ENCODE peak calls at places on chromosomes 6 and 20, in four cellular contexts. One of them, this sample, is unnamed.

GRCh38 chr6:43779864-43780260 is 9.9 kb downstream of the VEGFA start:
- DNase-seq in NCI-H1092 treated with DMSO at 0.1 percent for 48 hours: no peak
- DNase-seq in ovary: no peak
- DNase-seq in activated naive CD4-positive, alpha-beta T cell treated with anti-CD3 and anti-CD28 coated beads, Interleukin-2, amount 10 ng/mL, durations not matched to agents 7 days and 5 days: no peak
- DNase-seq in this sample: no peak

GRCh38 chr6:21022343-21023107 is 488.3 kb downstream of the CDKAL1 start:
- DNase-seq in NCI-H1092 treated with DMSO at 0.1 percent for 48 hours: peak
- DNase-seq in ovary: no peak
- DNase-seq in activated naive CD4-positive, alpha-beta T cell treated with anti-CD3 and anti-CD28 coated beads, Interleukin-2, amount 10 ng/mL, durations not matched to agents 7 days and 5 days: no peak
- DNase-seq in this sample: no peak

GRCh38 chr20:50304501-50304856 is 113.8 kb downstream of the CEBPB start:
- DNase-seq in NCI-H1092 treated with DMSO at 0.1 percent for 48 hours: no peak
- DNase-seq in ovary: peak
- DNase-seq in activated naive CD4-positive, alpha-beta T cell treated with anti-CD3 and anti-CD28 coated beads, Interleukin-2, amount 10 ng/mL, durations not matched to agents 7 days and 5 days: no peak
- DNase-seq in this sample: peak

GRCh38 chr20:32087117-32087516 is 22.4 kb upstream of the TM9SF4 start:
- DNase-seq in NCI-H1092 treated with DMSO at 0.1 percent for 48 hours: no peak
- DNase-seq in ovary: no peak
- DNase-seq in activated naive CD4-positive, alpha-beta T cell treated with anti-CD3 and anti-CD28 coated beads, Interleukin-2, amount 10 ng/mL, durations not matched to agents 7 days and 5 days: no peak
- DNase-seq in this sample: no peak

GRCh38 chr6:136793348-136793747 is 1.1 kb upstream of the MAP3K5 start:
- DNase-seq in NCI-H1092 treated with DMSO at 0.1 percent for 48 hours: no peak
- DNase-seq in ovary: no peak
- DNase-seq in activated naive CD4-positive, alpha-beta T cell treated with anti-CD3 and anti-CD28 coated beads, Interleukin-2, amount 10 ng/mL, durations not matched to agents 7 days and 5 days: no peak
- DNase-seq in this sample: no peak

GRCh38 chr20:30506100-30506499 is 751.4 kb upstream of the DEFB115 start:
- DNase-seq in NCI-H1092 treated with DMSO at 0.1 percent for 48 hours: no peak
- DNase-seq in ovary: no peak
- DNase-seq in activated naive CD4-positive, alpha-beta T cell treated with anti-CD3 and anti-CD28 coated beads, Interleukin-2, amount 10 ng/mL, durations not matched to agents 7 days and 5 days: no peak
- DNase-seq in this sample: no peak

GRCh38 chr6:164098857-164099534 is 684.5 kb downstream of the QKI start:
- DNase-seq in NCI-H1092 treated with DMSO at 0.1 percent for 48 hours: no peak
- DNase-seq in ovary: no peak
- DNase-seq in activated naive CD4-positive, alpha-beta T cell treated with anti-CD3 and anti-CD28 coated beads, Interleukin-2, amount 10 ng/mL, durations not matched to agents 7 days and 5 days: no peak
- DNase-seq in this sample: no peak

GRCh38 chr20:3823881-3824280 is 3.5 kb downstream of the AP5S1 start:
- DNase-seq in NCI-H1092 treated with DMSO at 0.1 percent for 48 hours: no peak
- DNase-seq in ovary: no peak
- DNase-seq in activated naive CD4-positive, alpha-beta T cell treated with anti-CD3 and anti-CD28 coated beads, Interleukin-2, amount 10 ng/mL, durations not matched to agents 7 days and 5 days: no peak
- DNase-seq in this sample: no peak

GRCh38 chr20:34528921-34529297 is 12.7 kb downstream of the DYNLRB1 start:
- DNase-seq in NCI-H1092 treated with DMSO at 0.1 percent for 48 hours: no peak
- DNase-seq in ovary: peak
- DNase-seq in activated naive CD4-positive, alpha-beta T cell treated with anti-CD3 and anti-CD28 coated beads, Interleukin-2, amount 10 ng/mL, durations not matched to agents 7 days and 5 days: no peak
- DNase-seq in this sample: no peak

GRCh38 chr6:100808638-100809275 is 72.4 kb downstream of the ASCC3 start:
- DNase-seq in NCI-H1092 treated with DMSO at 0.1 percent for 48 hours: no peak
- DNase-seq in ovary: no peak
- DNase-seq in activated naive CD4-positive, alpha-beta T cell treated with anti-CD3 and anti-CD28 coated beads, Interleukin-2, amount 10 ng/mL, durations not matched to agents 7 days and 5 days: no peak
- DNase-seq in this sample: no peak

GRCh38 chr6:158869010-158869603 is 49.9 kb upstream of the EZR start:
- DNase-seq in NCI-H1092 treated with DMSO at 0.1 percent for 48 hours: peak
- DNase-seq in ovary: no peak
- DNase-seq in activated naive CD4-positive, alpha-beta T cell treated with anti-CD3 and anti-CD28 coated beads, Interleukin-2, amount 10 ng/mL, durations not matched to agents 7 days and 5 days: no peak
- DNase-seq in this sample: no peak

GRCh38 chr6:18262812-18263560 is 1.3 kb downstream of the DEK start:
- DNase-seq in NCI-H1092 treated with DMSO at 0.1 percent for 48 hours: peak
- DNase-seq in ovary: no peak
- DNase-seq in activated naive CD4-positive, alpha-beta T cell treated with anti-CD3 and anti-CD28 coated beads, Interleukin-2, amount 10 ng/mL, durations not matched to agents 7 days and 5 days: peak
- DNase-seq in this sample: no peak

GRCh38 chr6:14612016-14612415 is 494.4 kb downstream of the CD83 start:
- DNase-seq in NCI-H1092 treated with DMSO at 0.1 percent for 48 hours: no peak
- DNase-seq in ovary: no peak
- DNase-seq in activated naive CD4-positive, alpha-beta T cell treated with anti-CD3 and anti-CD28 coated beads, Interleukin-2, amount 10 ng/mL, durations not matched to agents 7 days and 5 days: no peak
- DNase-seq in this sample: no peak

GRCh38 chr6:56772737-56773184 is 130.1 kb upstream of the DST start:
- DNase-seq in NCI-H1092 treated with DMSO at 0.1 percent for 48 hours: no peak
- DNase-seq in ovary: no peak
- DNase-seq in activated naive CD4-positive, alpha-beta T cell treated with anti-CD3 and anti-CD28 coated beads, Interleukin-2, amount 10 ng/mL, durations not matched to agents 7 days and 5 days: no peak
- DNase-seq in this sample: no peak

GRCh38 chr6:133918208-133918930 is 29.5 kb downstream of the TCF21 start:
- DNase-seq in NCI-H1092 treated with DMSO at 0.1 percent for 48 hours: no peak
- DNase-seq in ovary: no peak
- DNase-seq in activated naive CD4-positive, alpha-beta T cell treated with anti-CD3 and anti-CD28 coated beads, Interleukin-2, amount 10 ng/mL, durations not matched to agents 7 days and 5 days: no peak
- DNase-seq in this sample: no peak

GRCh38 chr6:6320901-6321300 is 439 bp upstream of the F13A1 start:
- DNase-seq in NCI-H1092 treated with DMSO at 0.1 percent for 48 hours: no peak
- DNase-seq in ovary: no peak
- DNase-seq in activated naive CD4-positive, alpha-beta T cell treated with anti-CD3 and anti-CD28 coated beads, Interleukin-2, amount 10 ng/mL, durations not matched to agents 7 days and 5 days: no peak
- DNase-seq in this sample: no peak

GRCh38 chr6:106963544-106963943 is 11.0 kb downstream of the CD24 start:
- DNase-seq in NCI-H1092 treated with DMSO at 0.1 percent for 48 hours: peak
- DNase-seq in ovary: no peak
- DNase-seq in activated naive CD4-positive, alpha-beta T cell treated with anti-CD3 and anti-CD28 coated beads, Interleukin-2, amount 10 ng/mL, durations not matched to agents 7 days and 5 days: no peak
- DNase-seq in this sample: no peak

GRCh38 chr6:42316390-42316970 is 98.8 kb upstream of the MRPS10 start:
- DNase-seq in NCI-H1092 treated with DMSO at 0.1 percent for 48 hours: no peak
- DNase-seq in ovary: no peak
- DNase-seq in activated naive CD4-positive, alpha-beta T cell treated with anti-CD3 and anti-CD28 coated beads, Interleukin-2, amount 10 ng/mL, durations not matched to agents 7 days and 5 days: no peak
- DNase-seq in this sample: peak

GRCh38 chr6:83511901-83512681 is at the start of gene PRSS35:
- DNase-seq in NCI-H1092 treated with DMSO at 0.1 percent for 48 hours: peak
- DNase-seq in ovary: peak
- DNase-seq in activated naive CD4-positive, alpha-beta T cell treated with anti-CD3 and anti-CD28 coated beads, Interleukin-2, amount 10 ng/mL, durations not matched to agents 7 days and 5 days: no peak
- DNase-seq in this sample: peak

GRCh38 chr20:1286267-1287036 is 20.4 kb downstream of the SNPH start:
- DNase-seq in NCI-H1092 treated with DMSO at 0.1 percent for 48 hours: no peak
- DNase-seq in ovary: no peak
- DNase-seq in activated naive CD4-positive, alpha-beta T cell treated with anti-CD3 and anti-CD28 coated beads, Interleukin-2, amount 10 ng/mL, durations not matched to agents 7 days and 5 days: peak
- DNase-seq in this sample: no peak

GRCh38 chr6:126267621-126268020 is 72.3 kb upstream of the CENPW start:
- DNase-seq in NCI-H1092 treated with DMSO at 0.1 percent for 48 hours: no peak
- DNase-seq in ovary: no peak
- DNase-seq in activated naive CD4-positive, alpha-beta T cell treated with anti-CD3 and anti-CD28 coated beads, Interleukin-2, amount 10 ng/mL, durations not matched to agents 7 days and 5 days: no peak
- DNase-seq in this sample: no peak

GRCh38 chr6:70299456-70299855 is 3.4 kb downstream of the COL9A1 start:
- DNase-seq in NCI-H1092 treated with DMSO at 0.1 percent for 48 hours: no peak
- DNase-seq in ovary: no peak
- DNase-seq in activated naive CD4-positive, alpha-beta T cell treated with anti-CD3 and anti-CD28 coated beads, Interleukin-2, amount 10 ng/mL, durations not matched to agents 7 days and 5 days: peak
- DNase-seq in this sample: no peak

GRCh38 chr6:42136508-42137191 is 5.8 kb downstream of the C6orf132 start:
- DNase-seq in NCI-H1092 treated with DMSO at 0.1 percent for 48 hours: no peak
- DNase-seq in ovary: no peak
- DNase-seq in activated naive CD4-positive, alpha-beta T cell treated with anti-CD3 and anti-CD28 coated beads, Interleukin-2, amount 10 ng/mL, durations not matched to agents 7 days and 5 days: no peak
- DNase-seq in this sample: no peak

GRCh38 chr6:7703148-7703680 is 22.7 kb upstream of the BMP6 start:
- DNase-seq in NCI-H1092 treated with DMSO at 0.1 percent for 48 hours: no peak
- DNase-seq in ovary: no peak
- DNase-seq in activated naive CD4-positive, alpha-beta T cell treated with anti-CD3 and anti-CD28 coated beads, Interleukin-2, amount 10 ng/mL, durations not matched to agents 7 days and 5 days: no peak
- DNase-seq in this sample: no peak

GRCh38 chr6:16737389-16737788 is 23.9 kb downstream of the ATXN1 start:
- DNase-seq in NCI-H1092 treated with DMSO at 0.1 percent for 48 hours: no peak
- DNase-seq in ovary: no peak
- DNase-seq in activated naive CD4-positive, alpha-beta T cell treated with anti-CD3 and anti-CD28 coated beads, Interleukin-2, amount 10 ng/mL, durations not matched to agents 7 days and 5 days: no peak
- DNase-seq in this sample: no peak

GRCh38 chr20:61986762-61987321 is 78.8 kb downstream of the TAF4 start:
- DNase-seq in NCI-H1092 treated with DMSO at 0.1 percent for 48 hours: no peak
- DNase-seq in ovary: no peak
- DNase-seq in activated naive CD4-positive, alpha-beta T cell treated with anti-CD3 and anti-CD28 coated beads, Interleukin-2, amount 10 ng/mL, durations not matched to agents 7 days and 5 days: no peak
- DNase-seq in this sample: no peak

GRCh38 chr6:169859978-169860703 is 108.7 kb downstream of the ERMARD start:
- DNase-seq in NCI-H1092 treated with DMSO at 0.1 percent for 48 hours: no peak
- DNase-seq in ovary: no peak
- DNase-seq in activated naive CD4-positive, alpha-beta T cell treated with anti-CD3 and anti-CD28 coated beads, Interleukin-2, amount 10 ng/mL, durations not matched to agents 7 days and 5 days: peak
- DNase-seq in this sample: no peak

GRCh38 chr6:148508401-148509151 is 165.9 kb downstream of the SASH1 start:
- DNase-seq in NCI-H1092 treated with DMSO at 0.1 percent for 48 hours: no peak
- DNase-seq in ovary: no peak
- DNase-seq in activated naive CD4-positive, alpha-beta T cell treated with anti-CD3 and anti-CD28 coated beads, Interleukin-2, amount 10 ng/mL, durations not matched to agents 7 days and 5 days: no peak
- DNase-seq in this sample: no peak

GRCh38 chr6:34601706-34602105 is 45.6 kb upstream of the SPDEF start:
- DNase-seq in NCI-H1092 treated with DMSO at 0.1 percent for 48 hours: peak
- DNase-seq in ovary: peak
- DNase-seq in activated naive CD4-positive, alpha-beta T cell treated with anti-CD3 and anti-CD28 coated beads, Interleukin-2, amount 10 ng/mL, durations not matched to agents 7 days and 5 days: no peak
- DNase-seq in this sample: no peak

GRCh38 chr20:59560588-59561227 is 43.6 kb upstream of the PHACTR3 start:
- DNase-seq in NCI-H1092 treated with DMSO at 0.1 percent for 48 hours: no peak
- DNase-seq in ovary: no peak
- DNase-seq in activated naive CD4-positive, alpha-beta T cell treated with anti-CD3 and anti-CD28 coated beads, Interleukin-2, amount 10 ng/mL, durations not matched to agents 7 days and 5 days: no peak
- DNase-seq in this sample: no peak

GRCh38 chr6:56386717-56387116 is 139.3 kb upstream of the COL21A1 start:
- DNase-seq in NCI-H1092 treated with DMSO at 0.1 percent for 48 hours: no peak
- DNase-seq in ovary: no peak
- DNase-seq in activated naive CD4-positive, alpha-beta T cell treated with anti-CD3 and anti-CD28 coated beads, Interleukin-2, amount 10 ng/mL, durations not matched to agents 7 days and 5 days: no peak
- DNase-seq in this sample: no peak

GRCh38 chr20:48850681-48851299 is 23.0 kb upstream of the PREX1 start:
- DNase-seq in NCI-H1092 treated with DMSO at 0.1 percent for 48 hours: peak
- DNase-seq in ovary: no peak
- DNase-seq in activated naive CD4-positive, alpha-beta T cell treated with anti-CD3 and anti-CD28 coated beads, Interleukin-2, amount 10 ng/mL, durations not matched to agents 7 days and 5 days: no peak
- DNase-seq in this sample: no peak

GRCh38 chr20:59939879-59940128 is 301 bp downstream of the PPP1R3D start:
- DNase-seq in NCI-H1092 treated with DMSO at 0.1 percent for 48 hours: no peak
- DNase-seq in ovary: peak
- DNase-seq in activated naive CD4-positive, alpha-beta T cell treated with anti-CD3 and anti-CD28 coated beads, Interleukin-2, amount 10 ng/mL, durations not matched to agents 7 days and 5 days: no peak
- DNase-seq in this sample: peak

GRCh38 chr6:156509496-156509895 is 267.7 kb upstream of the ARID1B start:
- DNase-seq in NCI-H1092 treated with DMSO at 0.1 percent for 48 hours: no peak
- DNase-seq in ovary: no peak
- DNase-seq in activated naive CD4-positive, alpha-beta T cell treated with anti-CD3 and anti-CD28 coated beads, Interleukin-2, amount 10 ng/mL, durations not matched to agents 7 days and 5 days: no peak
- DNase-seq in this sample: no peak

GRCh38 chr6:74925683-74926082 is 280.2 kb downstream of the COL12A1 start:
- DNase-seq in NCI-H1092 treated with DMSO at 0.1 percent for 48 hours: no peak
- DNase-seq in ovary: no peak
- DNase-seq in activated naive CD4-positive, alpha-beta T cell treated with anti-CD3 and anti-CD28 coated beads, Interleukin-2, amount 10 ng/mL, durations not matched to agents 7 days and 5 days: no peak
- DNase-seq in this sample: no peak

GRCh38 chr6:79034865-79035264 is 43.2 kb downstream of the PHIP start:
- DNase-seq in NCI-H1092 treated with DMSO at 0.1 percent for 48 hours: no peak
- DNase-seq in ovary: no peak
- DNase-seq in activated naive CD4-positive, alpha-beta T cell treated with anti-CD3 and anti-CD28 coated beads, Interleukin-2, amount 10 ng/mL, durations not matched to agents 7 days and 5 days: no peak
- DNase-seq in this sample: no peak

GRCh38 chr6:151524059-151524458 is 30.2 kb downstream of the CCDC170 start:
- DNase-seq in NCI-H1092 treated with DMSO at 0.1 percent for 48 hours: no peak
- DNase-seq in ovary: no peak
- DNase-seq in activated naive CD4-positive, alpha-beta T cell treated with anti-CD3 and anti-CD28 coated beads, Interleukin-2, amount 10 ng/mL, durations not matched to agents 7 days and 5 days: no peak
- DNase-seq in this sample: no peak

GRCh38 chr20:6606651-6607050 is 160.8 kb upstream of the BMP2 start:
- DNase-seq in NCI-H1092 treated with DMSO at 0.1 percent for 48 hours: no peak
- DNase-seq in ovary: no peak
- DNase-seq in activated naive CD4-positive, alpha-beta T cell treated with anti-CD3 and anti-CD28 coated beads, Interleukin-2, amount 10 ng/mL, durations not matched to agents 7 days and 5 days: no peak
- DNase-seq in this sample: no peak

GRCh38 chr6:170451762-170452651 is 101.1 kb downstream of the PSMB1 start:
- DNase-seq in NCI-H1092 treated with DMSO at 0.1 percent for 48 hours: no peak
- DNase-seq in ovary: no peak
- DNase-seq in activated naive CD4-positive, alpha-beta T cell treated with anti-CD3 and anti-CD28 coated beads, Interleukin-2, amount 10 ng/mL, durations not matched to agents 7 days and 5 days: no peak
- DNase-seq in this sample: peak

GRCh38 chr20:63758152-63758551 is 18.6 kb downstream of the SLC2A4RG start:
- DNase-seq in NCI-H1092 treated with DMSO at 0.1 percent for 48 hours: no peak
- DNase-seq in ovary: no peak
- DNase-seq in activated naive CD4-positive, alpha-beta T cell treated with anti-CD3 and anti-CD28 coated beads, Interleukin-2, amount 10 ng/mL, durations not matched to agents 7 days and 5 days: no peak
- DNase-seq in this sample: no peak